ENCODE peak calls at places on chromosome 2, in ten cellular contexts. P is hippocampal formation; U is NCI-H1105 treated with DMSO at 0.1 percent for 48 hours; N is aorta; M is SK-N-DZ; A is activated CD4-positive, alpha-beta T cell treated with anti-CD3 and anti-CD28 coated beads, Interleukin-2, amount 50 U/mL, for 1 hour; T is sciatic nerve; H is substantia nigra; Y is KBM-7; K is ELR. G is an unnamed sample.

GRCh38 chr2:86518498-86518897 is 44.7 kb downstream of the CHMP3 start:
- DNase-seq in K (peak; percentile 31), A (peak; percentile 32), Y (peak; percentile 33), H (peak; percentile 10), U (no peak), M (no peak), P (peak; percentile 33), N (no peak), T (no peak), G (peak; percentile 82)

GRCh38 chr2:85666435-85666924 is 1.5 kb downstream of the SFTPB start:
- DNase-seq in N (no peak), P (no peak), T (no peak), Y (peak; percentile 11), H (peak; percentile 31), K (no peak), M (no peak), U (no peak), A (no peak), G (no peak)

GRCh38 chr2:214577769-214578168 is 166.9 kb downstream of the VWC2L start:
- DNase-seq in A (no peak), U (no peak), K (peak; percentile 30), M (no peak), H (no peak), N (no peak), P (no peak), Y (no peak), T (no peak), G (no peak)

GRCh38 chr2:48768669-48769068 is 13.1 kb upstream of the LHCGR start:
- DNase-seq in U (peak; percentile 87), M (peak; percentile 75), A (no peak), P (no peak), K (no peak), T (no peak), H (peak; percentile 5), N (no peak), Y (peak; percentile 53), G (no peak)

GRCh38 chr2:156826342-156826933 is 390.3 kb downstream of the GPD2 start:
- DNase-seq in H (no peak), Y (no peak), P (no peak), N (no peak), A (no peak), U (no peak), K (no peak), T (no peak), M (no peak), G (no peak)

GRCh38 chr2:16625759-16626158 is 39.9 kb downstream of the CYRIA start:
- DNase-seq in M (no peak), N (no peak), A (no peak), T (no peak), H (no peak), U (no peak), Y (peak; percentile 88), K (no peak), P (no peak), G (no peak)

GRCh38 chr2:23700627-23701026 is 226.3 kb downstream of the ATAD2B start:
- DNase-seq in P (no peak), N (no peak), T (no peak), K (no peak), Y (no peak), M (no peak), U (no peak), H (no peak), A (no peak), G (no peak)

GRCh38 chr2:226802573-226802972 is 3.0 kb upstream of the IRS1 start:
- DNase-seq in H (peak; percentile 1), M (peak; percentile 55), T (no peak), K (peak; percentile 84), Y (peak; percentile 57), A (no peak), N (no peak), P (no peak), U (peak; percentile 62), G (peak; percentile 89)

GRCh38 chr2:30428827-30429461 is 18.1 kb upstream of the LCLAT1 start:
- DNase-seq in H (no peak), U (no peak), T (no peak), K (no peak), Y (no peak), P (no peak), N (no peak), A (no peak), M (no peak), G (no peak)

GRCh38 chr2:25035537-25036220 is 6.2 kb upstream of the EFR3B start:
- DNase-seq in H (no peak), K (peak; percentile 25), A (no peak), M (no peak), Y (peak; percentile 31), U (no peak), P (no peak), T (no peak), N (peak; percentile 67), G (no peak)

GRCh38 chr2:144424559-144425240 is 95.2 kb downstream of the ZEB2 start:
- DNase-seq in H (no peak), K (no peak), A (no peak), Y (no peak), U (no peak), P (no peak), T (no peak), M (no peak), N (no peak), G (no peak)

GRCh38 chr2:153873062-153874048 is 1.6 kb downstream of the GALNT13 start:
- DNase-seq in K (no peak), P (peak; percentile 7), U (peak; percentile 25), T (no peak), N (peak; percentile 57), H (peak; percentile 44), A (no peak), M (peak; percentile 52), Y (no peak), G (no peak)

GRCh38 chr2:39118786-39119499 is 1.9 kb downstream of the SOS1 start:
- DNase-seq in A (no peak), Y (peak; percentile 37), H (no peak), N (no peak), M (no peak), K (peak; percentile 45), P (no peak), U (no peak), T (no peak), G (peak; percentile 88)